ENCODE peak calls at places on chromosomes 4 and X, in four cellular contexts. F is fibroblast of pulmonary artery, W is thoracic aorta, C is brain microvascular endothelial cell. Y is an unnamed sample.

GRCh38 chrX:9745417-9746115 is 20.1 kb downstream of the GPR143 start:
- DNase-seq in F (peak), W (no peak), C (peak), Y (no peak)

GRCh38 chrX:148133099-148133725 is 152.1 kb downstream of the FMR1NB start:
- DNase-seq in W (no peak), C (no peak), F (peak), Y (no peak)

GRCh38 chr4:184417802-184418511 is 56.4 kb downstream of the IRF2 start:
- DNase-seq in F (peak), C (peak), W (no peak), Y (peak)

GRCh38 chr4:80173387-80173786 is 23.9 kb upstream of the PRDM8 start:
- DNase-seq in C (peak), W (no peak), F (peak), Y (peak)

GRCh38 chrX:115233497-115234219 is at the start of gene LRCH2:
- DNase-seq in F (peak), W (no peak), C (no peak), Y (no peak)

GRCh38 chr4:74376888-74377483 is 12.0 kb downstream of the EREG start:
- DNase-seq in F (peak), W (no peak), C (peak), Y (peak)

GRCh38 chrX:112704226-112704625 is 24.5 kb upstream of the LHFPL1 start:
- DNase-seq in C (no peak), W (no peak), F (no peak), Y (no peak)

GRCh38 chrX:99914676-99915075 is 495.4 kb downstream of the PCDH19 start:
- DNase-seq in F (no peak), W (no peak), C (no peak), Y (no peak)

GRCh38 chr4:53192496-53192895 is 173.4 kb downstream of the SCFD2 start:
- DNase-seq in C (peak), F (no peak), W (no peak), Y (no peak)

GRCh38 chr4:111267786-111268185 is 644.9 kb upstream of the PITX2 start:
- DNase-seq in F (no peak), C (no peak), W (no peak), Y (no peak)

DNA sequence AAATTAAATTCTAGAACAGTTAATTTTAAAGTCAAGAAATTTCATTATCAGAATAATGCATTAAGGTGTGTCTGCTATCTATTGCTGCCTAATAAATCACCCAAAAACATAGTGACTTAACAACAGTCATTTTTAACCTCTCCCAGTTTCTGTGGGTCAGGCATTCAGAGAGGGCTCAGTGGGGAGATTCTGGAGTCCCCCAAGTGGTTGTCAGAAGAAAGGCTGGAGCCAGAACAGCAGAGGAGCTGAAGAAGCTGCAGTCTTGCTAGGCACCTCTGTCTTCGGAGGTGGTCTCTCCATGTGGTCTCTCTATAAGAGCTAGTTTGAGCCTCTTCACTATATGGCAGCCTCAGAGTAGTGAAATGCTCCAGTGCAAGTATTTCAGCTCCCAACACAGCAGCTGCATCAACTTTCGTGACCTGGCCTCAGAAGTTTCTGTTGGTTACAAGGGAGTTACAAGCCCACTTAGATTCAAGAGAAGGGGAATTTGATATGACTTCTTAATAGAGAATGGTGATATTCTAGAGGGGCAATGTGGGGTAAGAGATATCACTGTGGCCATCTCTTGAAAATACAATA is 9.4 kb upstream of the HOPX start:
- DNase-seq in C (no peak), W (no peak), F (no peak), Y (no peak)
- TF ChIP-seq CTCF in C (peak), W (no peak), F (no peak), Y (no peak)

GRCh38 chr4:68271851-68272756 is 26.6 kb upstream of the TMPRSS11B start:
- DNase-seq in C (peak), F (peak), W (no peak), Y (peak)
- TF ChIP-seq CTCF in C (peak), F (peak), W (peak), Y (peak)

GRCh38 chrX:72714471-72714916 is 388 bp upstream of the PHKA1 start:
- DNase-seq in W (peak), F (peak), C (peak), Y (peak)
- TF ChIP-seq CTCF in W (no peak), F (no peak), C (no peak), Y (no peak)

GRCh38 chr4:115154826-115155225 is 41.4 kb upstream of the NDST4 start:
- DNase-seq in C (no peak), F (no peak), W (no peak), Y (no peak)
- TF ChIP-seq CTCF in C (peak), F (no peak), W (no peak), Y (no peak)

Y was measured in fibroblast of villous mesenchyme.